ENCODE peak calls at places on chromosome X, in eight cellular contexts. I is activated naive CD4-positive, alpha-beta T cell; O is brain pericyte; N is GM23248; Z is activated effector memory CD4-positive, alpha-beta T cell treated with anti-CD3 and anti-CD28 coated beads, Interleukin-2, amount 50 U/mL, for 16 hours; B is NCI-H2107; D is cardiac muscle cell; Y is esophagus muscularis mucosa. J is an unnamed sample.

GRCh38 chrX:108735087-108735679 is 1.2 kb downstream of the IRS4 start:
- DNase-seq in I (no peak), O (no peak), N (no peak), Z (no peak), B (no peak), D (peak), Y (no peak), J (no peak)

GRCh38 chrX:136920001-136920400 is 39.5 kb upstream of the RBMX start:
- DNase-seq in I (no peak), O (peak), N (no peak), Z (no peak), B (no peak), D (no peak), Y (no peak), J (no peak)

GRCh38 chrX:132948648-132949260 is 9.7 kb downstream of the HS6ST2 start:
- DNase-seq in I (no peak), O (no peak), N (peak), Z (no peak), B (no peak), D (peak), Y (no peak), J (no peak)

GRCh38 chrX:32894679-32895078 is 316.7 kb downstream of the DMD start:
- DNase-seq in I (no peak), O (no peak), N (no peak), Z (no peak), B (no peak), D (no peak), Y (no peak), J (no peak)

GRCh38 chrX:7201481-7201880 is 53.5 kb upstream of the PUDP start:
- DNase-seq in I (no peak), O (no peak), N (no peak), Z (no peak), B (no peak), D (no peak), Y (no peak), J (no peak)

GRCh38 chrX:56564182-56564885 is 907 bp downstream of the UBQLN2 start:
- DNase-seq in I (no peak), O (no peak), N (peak), Z (peak), B (peak), D (peak), Y (no peak), J (peak)

GRCh38 chrX:16484338-16484737 is 165.6 kb upstream of the S100G start:
- DNase-seq in I (peak), O (no peak), N (peak), Z (peak), B (no peak), D (no peak), Y (no peak), J (no peak)

GRCh38 chrX:121084903-121085611 is 37.6 kb downstream of the GLUD2 start:
- DNase-seq in I (no peak), O (no peak), N (no peak), Z (no peak), B (no peak), D (no peak), Y (no peak), J (no peak)

GRCh38 chrX:70324326-70324725 is 34.4 kb downstream of the KIF4A start:
- DNase-seq in I (no peak), O (no peak), N (no peak), Z (no peak), B (no peak), D (no peak), Y (no peak), J (no peak)

GRCh38 chrX:50111762-50112161 is 89.0 kb downstream of the AKAP4 start:
- DNase-seq in I (no peak), O (no peak), N (no peak), Z (no peak), B (no peak), D (no peak), Y (no peak), J (no peak)

GRCh38 chrX:111519215-111519614 is 7.8 kb downstream of the SERTM2 start:
- DNase-seq in I (no peak), O (no peak), N (no peak), Z (no peak), B (no peak), D (peak), Y (no peak), J (peak)

J was measured in SK-N-DZ.